ENCODE peak calls at places on chromosomes 6 and 20, in eight cellular contexts. U, F, X, R, O, Q, L and Y are unnamed samples. For H3K4me1, the result is how much of the 10 kb centered on the place peaks cover.

GRCh38 chr20:24608926-24609667 is 139.7 kb downstream of the SYNDIG1 start:
- DNase-seq in X (no peak), R (no peak), F (no peak), L (no peak), Q (no peak), U (no peak), O (no peak), Y (no peak)

GRCh38 chr6:48826884-48827701 is 636.0 kb downstream of the MMUT start:
- DNase-seq in O (peak), U (no peak), X (no peak), L (no peak), F (no peak), Q (peak), R (no peak), Y (no peak)

GRCh38 chr20:59735917-59736316 is 131.6 kb downstream of the PHACTR3 start:
- DNase-seq in U (no peak), F (no peak), R (no peak), L (no peak), O (peak), X (no peak), Q (no peak), Y (no peak)

GRCh38 chr6:27250955-27251671 is 3.6 kb downstream of the PRSS16 start:
- DNase-seq in O (peak), X (no peak), R (peak), Q (peak), U (no peak), L (no peak), F (peak), Y (no peak)

GRCh38 chr6:127457444-127458064 is 1.6 kb downstream of the KIAA0408 start:
- DNase-seq in L (peak), F (no peak), U (peak), R (no peak), X (peak), O (no peak), Q (no peak), Y (no peak)

GRCh38 chr6:2464641-2465040 is 219.2 kb upstream of the GMDS start:
- DNase-seq in O (no peak), L (no peak), F (no peak), Q (no peak), X (no peak), R (no peak), U (no peak), Y (no peak)

GRCh38 chr6:99606670-99607415 is at the start of gene PRDM13:
- DNase-seq in O (no peak), Q (no peak), F (no peak), R (peak), X (no peak), U (no peak), L (no peak), Y (no peak)

GRCh38 chr6:170344631-170345576 is 38.3 kb downstream of the FAM120B start:
- DNase-seq in Q (peak), X (no peak), U (no peak), F (peak), R (no peak), L (no peak), O (no peak), Y (no peak)

GRCh38 chr20:47349365-47350180 is 6.9 kb downstream of the ZMYND8 start:
- DNase-seq in X (no peak), O (no peak), L (no peak), Q (no peak), F (no peak), U (no peak), R (no peak), Y (no peak)

GRCh38 chr6:155270566-155271091 is 6.8 kb downstream of the CLDN20 start:
- DNase-seq in Q (no peak), X (no peak), U (no peak), R (no peak), O (no peak), L (no peak), F (no peak), Y (no peak)

GRCh38 chr6:151858294-151858693 is 50.8 kb downstream of the ESR1 start:
- DNase-seq in Q (no peak), L (no peak), X (no peak), F (no peak), U (no peak), R (no peak), O (no peak), Y (no peak)

GRCh38 chr6:14286144-14286543 is 168.6 kb downstream of the CD83 start:
- DNase-seq in F (no peak), O (no peak), Q (peak), U (no peak), L (peak), X (no peak), R (no peak), Y (no peak)

GRCh38 chr6:148968636-148969270 is 221.9 kb downstream of the UST start:
- DNase-seq in U (no peak), X (no peak), R (no peak), L (no peak), F (no peak), Q (no peak), O (no peak), Y (no peak)

GRCh38 chr20:62832212-62832922 is 15.5 kb downstream of the COL9A3 start:
- DNase-seq in Q (no peak), F (peak), R (peak), X (no peak), L (no peak), U (peak), O (peak), Y (no peak)

GRCh38 chr20:51631011-51631950 is 88.8 kb upstream of the NFATC2 start:
- DNase-seq in Q (peak), X (peak), R (no peak), U (peak), O (no peak), F (no peak), L (peak), Y (no peak)

GRCh38 chr6:28425942-28426541 is 17.2 kb downstream of the ZSCAN23 start:
- DNase-seq in F (no peak), Q (no peak), L (no peak), X (no peak), R (no peak), O (no peak), U (no peak), Y (no peak)

GRCh38 chr6:5061152-5061551 is 24.0 kb upstream of the PPP1R3G start:
- DNase-seq in X (no peak), O (no peak), L (no peak), R (no peak), F (no peak), Q (no peak), U (no peak), Y (no peak)

GRCh38 chr20:53888951-53889350 is 181.4 kb downstream of the BCAS1 start:
- DNase-seq in R (no peak), U (no peak), O (no peak), F (no peak), X (no peak), Q (no peak), L (no peak), Y (no peak)

GRCh38 chr20:34045294-34045693 is 51.6 kb downstream of the RALY start:
- DNase-seq in U (peak), R (no peak), X (peak), O (no peak), F (no peak), L (peak), Q (no peak), Y (no peak)

GRCh38 chr6:135739288-135739687 is 112.2 kb upstream of the PDE7B start:
- DNase-seq in R (no peak), O (no peak), U (no peak), F (no peak), L (no peak), X (no peak), Q (no peak), Y (no peak)

GRCh38 chr6:136063095-136063494 is 187.0 kb downstream of the MTFR2 start:
- DNase-seq in X (no peak), L (no peak), O (no peak), Q (no peak), U (no peak), R (no peak), F (no peak), Y (no peak)

GRCh38 chr6:161578478-161578877 is 304.6 kb upstream of the AGPAT4 start:
- DNase-seq in R (no peak), U (no peak), O (no peak), Q (no peak), L (no peak), X (no peak), F (no peak), Y (no peak)

GRCh38 chr20:58682656-58683055 is 9.9 kb upstream of the NPEPL1 start:
- DNase-seq in U (no peak), X (no peak), O (no peak), Q (no peak), F (no peak), L (no peak), R (no peak), Y (no peak)

GRCh38 chr20:35012227-35013069 is 56.8 kb downstream of the MYH7B start:
- DNase-seq in O (peak), R (peak), X (no peak), U (no peak), L (no peak), F (no peak), Q (no peak), Y (no peak)

GRCh38 chr20:24991897-24992419 is 593 bp downstream of the APMAP start:
- DNase-seq in U (peak), O (no peak), X (no peak), F (peak), L (no peak), R (no peak), Q (no peak), Y (peak)

GRCh38 chr20:64194269-64194668 is 30.0 kb downstream of the MYT1 start:
- DNase-seq in F (no peak), O (no peak), X (no peak), L (no peak), Q (no peak), U (no peak), R (no peak), Y (no peak)

GRCh38 chr6:119284861-119285521 is 64.6 kb downstream of the MAN1A1 start:
- DNase-seq in O (no peak), F (no peak), R (peak), X (no peak), L (no peak), U (no peak), Q (peak), Y (peak)

GRCh38 chr6:76876922-76877553 is 586.3 kb downstream of the HTR1B start:
- DNase-seq in L (no peak), O (no peak), X (no peak), U (no peak), Q (peak), R (peak), F (no peak), Y (no peak)

GRCh38 chr6:31086788-31087440 is 25.5 kb downstream of the C6orf15 start:
- DNase-seq in L (no peak), R (no peak), X (no peak), O (no peak), U (no peak), F (no peak), Q (no peak), Y (no peak)

GRCh38 chr6:152746172-152746553 is 4.4 kb upstream of the VIP start:
- DNase-seq in L (no peak), Q (peak), X (no peak), F (no peak), U (no peak), R (no peak), O (no peak), Y (no peak)

GRCh38 chr6:87879144-87879861 is 168.3 kb upstream of the SPACA1 start:
- DNase-seq in R (no peak), L (no peak), Q (no peak), O (no peak), X (no peak), U (no peak), F (no peak), Y (no peak)

GRCh38 chr6:56684342-56685101 is 41.8 kb upstream of the DST start:
- DNase-seq in R (no peak), F (no peak), U (no peak), X (no peak), Q (no peak), O (no peak), L (no peak), Y (no peak)

GRCh38 chr6:56683882-56684281 is 41.2 kb upstream of the DST start:
- DNase-seq in L (no peak), F (no peak), R (no peak), X (peak), Q (peak), U (no peak), O (no peak), Y (no peak)

GRCh38 chr6:56686429-56686828 is 43.7 kb upstream of the DST start:
- DNase-seq in F (no peak), U (no peak), R (no peak), O (no peak), X (no peak), L (no peak), Q (no peak), Y (no peak)

GRCh38 chr6:56685102-56685733 is 42.5 kb upstream of the DST start:
- DNase-seq in R (no peak), F (no peak), L (no peak), Q (no peak), U (no peak), O (no peak), X (no peak), Y (no peak)

GRCh38 chr6:56685994-56686393 is 43.3 kb upstream of the DST start:
- DNase-seq in O (no peak), F (no peak), U (no peak), L (no peak), R (no peak), X (no peak), Q (no peak), Y (no peak)
- H3K4me1 ChIP-seq in O (under half), F (under half), U (half or more), L (under half), R (under half), X (half or more), Q (half or more), Y (under half)

DNA sequence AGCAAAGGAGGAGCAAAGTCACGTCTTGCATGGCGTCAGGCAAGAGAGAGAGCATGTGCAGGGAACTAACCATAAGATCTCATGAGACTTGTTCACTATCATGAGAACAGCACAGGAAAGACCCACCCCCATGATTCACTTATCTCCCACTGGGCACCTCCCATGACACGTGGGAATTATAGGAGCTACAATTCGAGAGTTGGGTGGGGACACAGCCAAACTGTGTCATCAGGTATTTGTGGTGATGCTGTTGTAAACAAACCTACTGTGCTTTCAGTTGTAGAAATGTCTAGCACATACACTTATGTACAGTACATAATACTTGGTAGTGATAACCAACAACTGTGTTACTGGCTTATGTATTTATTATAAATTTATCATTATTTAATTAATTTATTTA is 128.3 kb downstream of the UTRN start:
- DNase-seq in F (no peak), U (no peak), X (no peak), L (no peak), O (no peak), R (no peak), Q (peak), Y (no peak)
- H3K4me1 ChIP-seq in F (under half), U (under half), X (under half), L (under half), O (under half), R (under half), Q (half or more), Y (under half)

GRCh38 chr6:145294942-145295341 is 440.4 kb downstream of the EPM2A start:
- DNase-seq in X (no peak), F (no peak), U (no peak), R (no peak), O (no peak), L (no peak), Q (no peak), Y (no peak)
- H3K4me1 ChIP-seq in X (under half), F (under half), U (under half), R (under half), O (under half), L (under half), Q (under half), Y (under half)

GRCh38 chr6:52568320-52568719 is 8.5 kb downstream of the TRAM2 start:
- DNase-seq in F (no peak), U (no peak), R (no peak), L (no peak), Q (no peak), O (no peak), X (no peak), Y (no peak)

GRCh38 chr6:52564856-52565255 is 12.0 kb downstream of the TRAM2 start:
- DNase-seq in Q (no peak), U (no peak), L (no peak), R (no peak), O (no peak), X (no peak), F (no peak), Y (no peak)

GRCh38 chr6:52562915-52563314 is 13.9 kb downstream of the TRAM2 start:
- DNase-seq in R (no peak), L (no peak), Q (no peak), U (no peak), X (no peak), O (no peak), F (no peak), Y (no peak)

GRCh38 chr6:52566853-52567279 is 10.0 kb downstream of the TRAM2 start:
- DNase-seq in O (no peak), L (peak), F (no peak), R (no peak), U (no peak), X (peak), Q (peak), Y (no peak)

GRCh38 chr6:52566201-52566600 is 10.7 kb downstream of the TRAM2 start:
- DNase-seq in Q (no peak), X (no peak), L (no peak), O (no peak), U (no peak), F (no peak), R (no peak), Y (no peak)
- H3K4me1 ChIP-seq in Q (half or more), X (under half), L (under half), O (under half), U (half or more), F (under half), R (under half), Y (under half)

GRCh38 chr6:53344993-53345392 is 3.8 kb downstream of the ELOVL5 start:
- DNase-seq in Q (no peak), O (no peak), L (no peak), X (no peak), U (no peak), R (no peak), F (no peak), Y (no peak)
- H3K4me1 ChIP-seq in Q (under half), O (under half), L (under half), X (under half), U (half or more), R (under half), F (under half), Y (half or more)

DNA sequence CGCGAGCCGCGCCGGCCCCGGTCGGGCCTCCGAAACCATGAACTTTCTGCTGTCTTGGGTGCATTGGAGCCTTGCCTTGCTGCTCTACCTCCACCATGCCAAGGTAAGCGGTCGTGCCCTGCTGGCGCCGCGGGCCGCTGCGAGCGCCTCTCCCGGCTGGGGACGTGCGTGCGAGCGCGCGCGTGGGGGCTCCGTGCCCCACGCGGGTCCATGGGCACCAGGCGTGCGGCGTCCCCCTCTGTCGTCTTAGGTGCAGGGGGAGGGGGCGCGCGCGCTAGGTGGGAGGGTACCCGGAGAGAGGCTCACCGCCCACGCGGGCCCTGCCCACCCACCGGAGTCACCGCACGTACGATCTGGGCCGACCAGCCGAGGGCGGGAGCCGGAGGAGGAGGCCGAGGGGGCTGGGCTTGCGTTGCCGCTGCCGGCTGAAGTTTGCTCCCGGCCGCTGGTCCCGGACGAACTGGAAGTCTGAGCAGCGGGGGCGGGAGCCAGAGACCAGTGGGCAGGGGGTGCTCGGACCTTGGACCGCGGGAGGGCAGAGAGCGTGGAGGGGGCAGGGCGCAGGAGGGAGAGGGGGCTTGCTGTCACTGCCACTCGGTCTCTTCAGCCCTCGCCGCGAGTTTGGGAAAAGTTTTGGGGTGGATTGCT is 1.3 kb downstream of the VEGFA start:
- DNase-seq in X (peak), R (no peak), U (peak), F (peak), O (peak), Q (peak), L (no peak), Y (peak)
- H3K4me1 ChIP-seq in X (under half), R (under half), U (half or more), F (under half), O (under half), Q (under half), L (under half), Y (under half)

GRCh38 chr20:57309544-57310115 is 20.0 kb upstream of the SPO11 start:
- DNase-seq in O (no peak), U (peak), R (no peak), Q (no peak), X (no peak), L (no peak), F (no peak), Y (no peak)
- H3K4me1 ChIP-seq in O (under half), U (under half), R (under half), Q (under half), X (under half), L (under half), F (under half), Y (under half)

DNA sequence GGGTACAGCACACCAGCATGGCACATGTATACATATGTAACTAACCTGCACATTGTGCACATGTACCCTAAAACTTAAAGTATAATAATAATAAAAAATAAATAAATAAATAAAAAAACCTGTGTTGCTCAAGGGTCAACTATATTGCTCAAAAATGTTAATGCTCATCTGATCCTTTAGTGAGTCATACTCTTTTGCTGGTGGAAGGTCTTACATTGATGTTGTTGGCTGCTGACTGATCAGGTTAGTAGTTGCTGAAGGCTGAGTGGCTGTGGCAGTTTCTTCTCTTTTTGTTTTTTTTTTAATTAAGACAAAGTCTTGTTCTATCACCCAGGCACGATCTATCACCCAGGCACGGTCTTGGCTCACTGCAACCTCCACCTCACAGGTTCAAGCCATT is 29.6 kb upstream of the SMIM26 start:
- DNase-seq in F (no peak), X (no peak), U (no peak), L (no peak), Q (no peak), O (no peak), R (no peak), Y (no peak)
- H3K4me1 ChIP-seq in F (under half), X (under half), U (under half), L (under half), Q (under half), O (under half), R (under half), Y (under half)